ENCODE peak calls at places on chromosome 10, in four cellular contexts. One of them, this sample, is unnamed. For H3K36me3, the result is how much of the 10 kb centered on the place peaks cover.

GRCh38 chr10:22022257-22023051 is 18.9 kb upstream of the DNAJC1 start:
- DNase-seq in BJ: no peak
- DNase-seq in psoas muscle: peak
- DNase-seq in Peyer's patch: peak
- DNase-seq in this sample: no peak

GRCh38 chr10:75788394-75789205 is 357.2 kb downstream of the LRMDA start:
- DNase-seq in BJ: no peak
- DNase-seq in psoas muscle: no peak
- DNase-seq in Peyer's patch: no peak
- DNase-seq in this sample: no peak

GRCh38 chr10:44647877-44648542 is 263.1 kb upstream of the CXCL12 start:
- DNase-seq in BJ: peak
- DNase-seq in psoas muscle: peak
- DNase-seq in Peyer's patch: no peak
- DNase-seq in this sample: peak

GRCh38 chr10:662686-663465 is 26.6 kb downstream of the DIP2C start:
- DNase-seq in BJ: no peak
- DNase-seq in psoas muscle: no peak
- DNase-seq in Peyer's patch: no peak
- DNase-seq in this sample: no peak

GRCh38 chr10:4212111-4212635 is 427.2 kb upstream of the KLF6 start:
- DNase-seq in BJ: no peak
- DNase-seq in psoas muscle: no peak
- DNase-seq in Peyer's patch: no peak
- DNase-seq in this sample: no peak

GRCh38 chr10:125556884-125557283 is 126.1 kb downstream of the TEX36 start:
- DNase-seq in BJ: no peak
- DNase-seq in psoas muscle: no peak
- DNase-seq in Peyer's patch: no peak
- DNase-seq in this sample: no peak

GRCh38 chr10:113858541-113858940 is 4.1 kb downstream of the NHLRC2 start:
- DNase-seq in BJ: no peak
- DNase-seq in psoas muscle: no peak
- DNase-seq in Peyer's patch: no peak
- DNase-seq in this sample: no peak

GRCh38 chr10:45001382-45002148 is 842 bp downstream of the ZNF22 start:
- DNase-seq in BJ: no peak
- DNase-seq in psoas muscle: peak
- DNase-seq in Peyer's patch: peak
- DNase-seq in this sample: no peak

GRCh38 chr10:6023661-6024333 is 38.4 kb downstream of the IL2RA start:
- DNase-seq in BJ: peak
- DNase-seq in psoas muscle: no peak
- DNase-seq in Peyer's patch: no peak
- DNase-seq in this sample: no peak

GRCh38 chr10:74770400-74770799 is 56.0 kb upstream of the KAT6B start:
- DNase-seq in BJ: no peak
- DNase-seq in psoas muscle: no peak
- DNase-seq in Peyer's patch: no peak
- DNase-seq in this sample: no peak

GRCh38 chr10:14584643-14585042 is 190.1 kb downstream of the FAM107B start:
- DNase-seq in BJ: no peak
- DNase-seq in psoas muscle: no peak
- DNase-seq in Peyer's patch: no peak
- DNase-seq in this sample: no peak

GRCh38 chr10:24156686-24157085 is 52.3 kb upstream of the KIAA1217 start:
- DNase-seq in BJ: no peak
- DNase-seq in psoas muscle: no peak
- DNase-seq in Peyer's patch: no peak
- DNase-seq in this sample: no peak

GRCh38 chr10:43138757-43139241 is 554 bp downstream of the CSGALNACT2 start:
- DNase-seq in BJ: no peak
- DNase-seq in psoas muscle: no peak
- DNase-seq in Peyer's patch: peak
- DNase-seq in this sample: no peak

GRCh38 chr10:70458329-70459060 is 17.0 kb upstream of the NODAL start:
- DNase-seq in BJ: no peak
- DNase-seq in psoas muscle: peak
- DNase-seq in Peyer's patch: peak
- DNase-seq in this sample: no peak

GRCh38 chr10:65808687-65809333 is 1117.0 kb upstream of the LRRTM3 start:
- DNase-seq in BJ: no peak
- DNase-seq in psoas muscle: no peak
- DNase-seq in Peyer's patch: no peak
- DNase-seq in this sample: no peak

GRCh38 chr10:88342733-88343310 is 240.3 kb downstream of the RNLS start:
- DNase-seq in BJ: no peak
- DNase-seq in psoas muscle: no peak
- DNase-seq in Peyer's patch: no peak
- DNase-seq in this sample: no peak

GRCh38 chr10:105195831-105196230 is 554.7 kb downstream of the SORCS3 start:
- DNase-seq in BJ: no peak
- DNase-seq in psoas muscle: no peak
- DNase-seq in Peyer's patch: no peak
- DNase-seq in this sample: no peak

GRCh38 chr10:51733061-51733460 is 33.7 kb upstream of the CSTF2T start:
- DNase-seq in BJ: no peak
- DNase-seq in psoas muscle: no peak
- DNase-seq in Peyer's patch: no peak
- DNase-seq in this sample: no peak

GRCh38 chr10:6039711-6040110 is 22.5 kb downstream of the IL2RA start:
- DNase-seq in BJ: no peak
- DNase-seq in psoas muscle: no peak
- DNase-seq in Peyer's patch: no peak
- DNase-seq in this sample: no peak

GRCh38 chr10:106557053-106557452 is 607.5 kb downstream of the SORCS1 start:
- DNase-seq in BJ: no peak
- DNase-seq in psoas muscle: no peak
- DNase-seq in Peyer's patch: no peak
- DNase-seq in this sample: no peak

GRCh38 chr10:101932182-101932581 is 88.6 kb upstream of the KCNIP2 start:
- DNase-seq in BJ: no peak
- DNase-seq in psoas muscle: no peak
- DNase-seq in Peyer's patch: no peak
- DNase-seq in this sample: no peak

GRCh38 chr10:97499561-97500296 is 1.0 kb downstream of the UBTD1 start:
- DNase-seq in BJ: no peak
- DNase-seq in psoas muscle: peak
- DNase-seq in Peyer's patch: peak
- DNase-seq in this sample: no peak

GRCh38 chr10:17684537-17684936 is 40.6 kb downstream of the STAM start:
- DNase-seq in BJ: no peak
- DNase-seq in psoas muscle: no peak
- DNase-seq in Peyer's patch: no peak
- DNase-seq in this sample: peak

GRCh38 chr10:17685227-17685840 is 41.4 kb downstream of the STAM start:
- DNase-seq in BJ: no peak
- DNase-seq in psoas muscle: no peak
- DNase-seq in Peyer's patch: no peak
- DNase-seq in this sample: peak

GRCh38 chr10:17693009-17693408 is 49.1 kb downstream of the STAM start:
- DNase-seq in BJ: no peak
- DNase-seq in psoas muscle: no peak
- DNase-seq in Peyer's patch: no peak
- DNase-seq in this sample: no peak

GRCh38 chr10:17687117-17687831 is 43.3 kb downstream of the STAM start:
- DNase-seq in BJ: no peak
- DNase-seq in psoas muscle: no peak
- DNase-seq in Peyer's patch: no peak
- DNase-seq in this sample: no peak

GRCh38 chr10:17689137-17689536 is 45.2 kb downstream of the STAM start:
- DNase-seq in BJ: no peak
- DNase-seq in psoas muscle: no peak
- DNase-seq in Peyer's patch: no peak
- DNase-seq in this sample: no peak
- H3K36me3 ChIP-seq in BJ: under half
- H3K36me3 ChIP-seq in psoas muscle: under half
- H3K36me3 ChIP-seq in Peyer's patch: under half
- H3K36me3 ChIP-seq in this sample: under half

GRCh38 chr10:117134084-117135025 is 3.7 kb downstream of the VAX1 start:
- DNase-seq in BJ: no peak
- DNase-seq in psoas muscle: no peak
- DNase-seq in Peyer's patch: no peak
- DNase-seq in this sample: peak
- TF ChIP-seq CTCF in BJ: no peak
- TF ChIP-seq CTCF in psoas muscle: no peak
- TF ChIP-seq CTCF in Peyer's patch: no peak
- TF ChIP-seq CTCF in this sample: no peak

GRCh38 chr10:48648172-48648942 is 36.3 kb upstream of the WDFY4 start:
- DNase-seq in BJ: no peak
- DNase-seq in psoas muscle: no peak
- DNase-seq in Peyer's patch: no peak
- DNase-seq in this sample: no peak
- H3K36me3 ChIP-seq in BJ: under half
- H3K36me3 ChIP-seq in psoas muscle: under half
- H3K36me3 ChIP-seq in Peyer's patch: under half
- H3K36me3 ChIP-seq in this sample: under half

GRCh38 chr10:34015700-34016099 is 681.2 kb upstream of the NRP1 start:
- DNase-seq in BJ: no peak
- DNase-seq in psoas muscle: no peak
- DNase-seq in Peyer's patch: no peak
- DNase-seq in this sample: no peak

GRCh38 chr10:34018129-34018528 is 683.7 kb upstream of the NRP1 start:
- DNase-seq in BJ: no peak
- DNase-seq in psoas muscle: no peak
- DNase-seq in Peyer's patch: no peak
- DNase-seq in this sample: peak

GRCh38 chr10:34018811-34019210 is 684.3 kb upstream of the NRP1 start:
- DNase-seq in BJ: no peak
- DNase-seq in psoas muscle: no peak
- DNase-seq in Peyer's patch: no peak
- DNase-seq in this sample: no peak

GRCh38 chr10:34016541-34016940 is 682.1 kb upstream of the NRP1 start:
- DNase-seq in BJ: no peak
- DNase-seq in psoas muscle: no peak
- DNase-seq in Peyer's patch: no peak
- DNase-seq in this sample: no peak

DNA sequence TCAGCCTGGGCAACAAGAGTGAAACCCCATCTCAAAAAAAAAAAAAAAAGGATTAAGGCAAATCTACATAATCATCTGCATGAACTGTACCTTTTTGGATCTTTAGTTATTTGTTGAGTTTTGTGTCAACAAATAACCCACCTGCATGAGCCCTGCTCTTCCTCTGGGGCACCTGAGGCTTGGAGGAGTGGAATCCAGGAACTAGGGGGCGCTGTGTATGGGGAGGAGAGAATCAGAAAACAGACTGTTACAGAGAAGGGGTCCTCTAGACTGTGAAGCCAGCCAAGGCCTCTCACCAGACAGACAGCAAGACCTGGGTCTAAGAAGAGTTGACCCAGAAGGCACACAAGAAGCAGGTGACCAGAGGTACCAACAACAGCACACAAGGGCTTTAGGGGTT is 682.8 kb upstream of the NRP1 start:
- DNase-seq in BJ: no peak
- DNase-seq in psoas muscle: no peak
- DNase-seq in Peyer's patch: no peak
- DNase-seq in this sample: no peak
- TF ChIP-seq CTCF in BJ: no peak
- TF ChIP-seq CTCF in psoas muscle: no peak
- TF ChIP-seq CTCF in Peyer's patch: no peak
- TF ChIP-seq CTCF in this sample: peak

GRCh38 chr10:99742240-99742639 is 10.2 kb downstream of the CUTC start:
- DNase-seq in BJ: peak
- DNase-seq in psoas muscle: no peak
- DNase-seq in Peyer's patch: no peak
- DNase-seq in this sample: no peak
- H3K36me3 ChIP-seq in BJ: under half
- H3K36me3 ChIP-seq in psoas muscle: under half
- H3K36me3 ChIP-seq in Peyer's patch: under half
- H3K36me3 ChIP-seq in this sample: under half

GRCh38 chr10:86757110-86757790 is 831 bp downstream of the BMPR1A start:
- DNase-seq in BJ: no peak
- DNase-seq in psoas muscle: no peak
- DNase-seq in Peyer's patch: peak
- DNase-seq in this sample: peak

GRCh38 chr10:86753638-86754434 is 2.6 kb upstream of the BMPR1A start:
- DNase-seq in BJ: no peak
- DNase-seq in psoas muscle: no peak
- DNase-seq in Peyer's patch: no peak
- DNase-seq in this sample: no peak

GRCh38 chr10:86756511-86757109 is at the start of gene BMPR1A:
- DNase-seq in BJ: no peak
- DNase-seq in psoas muscle: no peak
- DNase-seq in Peyer's patch: no peak
- DNase-seq in this sample: no peak

GRCh38 chr10:86755454-86755739 is 1.0 kb upstream of the BMPR1A start:
- DNase-seq in BJ: no peak
- DNase-seq in psoas muscle: no peak
- DNase-seq in Peyer's patch: no peak
- DNase-seq in this sample: no peak

GRCh38 chr10:86755740-86756510 is 494 bp upstream of the BMPR1A start:
- DNase-seq in BJ: no peak
- DNase-seq in psoas muscle: peak
- DNase-seq in Peyer's patch: peak
- DNase-seq in this sample: peak
- TF ChIP-seq CTCF in BJ: no peak
- TF ChIP-seq CTCF in psoas muscle: no peak
- TF ChIP-seq CTCF in Peyer's patch: no peak
- TF ChIP-seq CTCF in this sample: no peak

This sample was measured in GM06990.